ENCODE peak calls at places on chromosomes 13 and 19, in four cellular contexts. A is G401, W is gastrocnemius medialis, F is DMS79. J is an unnamed sample.

GRCh38 chr19:12774588-12775555 is at the start of gene HOOK2:
- DNase-seq in W (peak; percentile 38), A (peak; percentile 52), F (peak; percentile 95), J (peak; percentile 86)

GRCh38 chr13:85631801-85632200 is 167.4 kb downstream of the SLITRK6 start:
- DNase-seq in A (no peak), F (no peak), W (no peak), J (no peak)

GRCh38 chr13:30991922-30992321 is 59.5 kb downstream of the TEX26 start:
- DNase-seq in F (no peak), A (no peak), W (no peak), J (no peak)

GRCh38 chr13:79913141-79913827 is 427.6 kb downstream of the SPRY2 start:
- DNase-seq in W (no peak), A (no peak), F (no peak), J (no peak)

GRCh38 chr19:17719730-17720486 is 628 bp downstream of the MAP1S start:
- DNase-seq in W (no peak), F (no peak), A (no peak), J (no peak)

GRCh38 chr13:100387416-100387815 is 201.2 kb downstream of the GGACT start:
- DNase-seq in A (no peak), F (peak; percentile 58), W (no peak), J (no peak)

GRCh38 chr13:60351326-60351725 is 45.7 kb upstream of the TDRD3 start:
- DNase-seq in F (no peak), W (no peak), A (no peak), J (no peak)

GRCh38 chr13:100306444-100306999 is 217.6 kb downstream of the PCCA start:
- DNase-seq in A (no peak), W (no peak), F (no peak), J (no peak)

GRCh38 chr13:101382086-101382485 is 34.2 kb downstream of the NALCN start:
- DNase-seq in F (no peak), A (no peak), W (no peak), J (no peak)

GRCh38 chr19:48780684-48781391 is 25.5 kb downstream of the FGF21 start:
- DNase-seq in A (no peak), F (no peak), W (no peak), J (no peak)

GRCh38 chr13:26973281-26973680 is 198.3 kb downstream of the USP12 start:
- DNase-seq in W (no peak), F (no peak), A (no peak), J (no peak)

GRCh38 chr13:26459276-26460131 is 98.0 kb upstream of the WASF3 start:
- DNase-seq in W (peak; percentile 53), F (no peak), A (no peak), J (no peak)

GRCh38 chr13:79463604-79464003 is 17.4 kb upstream of the NDFIP2 start:
- DNase-seq in A (no peak), W (no peak), F (no peak), J (no peak)

GRCh38 chr13:95676100-95676774 is 702 bp upstream of the DNAJC3 start:
- DNase-seq in A (no peak), W (peak; percentile 40), F (peak; percentile 75), J (peak; percentile 21)

J was measured in lower leg skin.